ENCODE peak calls at places on chromosomes 12 and 14, in five cellular contexts. G is gastrocnemius medialis, C is HCT116, H is stomach, S is Peyer's patch. K is an unnamed sample.
A peak's percentile ranks its signal among the peaks of the same experiment; 100 is the strongest.

GRCh38 chr14:67285876-67286452 is 44.7 kb downstream of the PALS1 start:
- DNase-seq in G (no peak), H (no peak), C (peak; percentile 39), S (no peak), K (no peak)

GRCh38 chr12:109716092-109716479 is 2.5 kb downstream of the FAM222A start:
- DNase-seq in C (no peak), H (no peak), S (no peak), G (no peak), K (peak; percentile 78)

GRCh38 chr14:88706425-88706824 is 86.3 kb downstream of the EML5 start:
- DNase-seq in C (no peak), H (no peak), G (no peak), S (no peak), K (no peak)

GRCh38 chr14:32417956-32418552 is 89.0 kb downstream of the AKAP6 start:
- DNase-seq in H (peak; percentile 26), G (no peak), S (peak; percentile 65), C (no peak), K (peak; percentile 53)

GRCh38 chr12:18411453-18411852 is 150.1 kb downstream of the PIK3C2G start:
- DNase-seq in C (no peak), S (no peak), G (no peak), H (no peak), K (no peak)

GRCh38 chr12:28059678-28060077 is 87.1 kb upstream of the PTHLH start:
- DNase-seq in G (no peak), C (no peak), H (no peak), S (no peak), K (no peak)

GRCh38 chr12:46944771-46945170 is 119.0 kb upstream of the SLC38A4 start:
- DNase-seq in C (no peak), H (no peak), G (no peak), S (no peak), K (no peak)

GRCh38 chr14:68231832-68232642 is 412.5 kb downstream of the RAD51B start:
- DNase-seq in C (no peak), S (no peak), G (no peak), H (no peak), K (no peak)

GRCh38 chr14:25833341-25834121 is 764.3 kb downstream of the NOVA1 start:
- DNase-seq in G (no peak), H (peak; percentile 27), S (no peak), C (no peak), K (peak; percentile 24)

GRCh38 chr14:99252940-99253868 is 18.8 kb downstream of the BCL11B start:
- DNase-seq in H (no peak), S (peak; percentile 70), C (no peak), G (no peak), K (no peak)

GRCh38 chr12:92403210-92404175 is 257.8 kb upstream of the BTG1 start:
- DNase-seq in H (no peak), S (peak; percentile 82), G (no peak), C (no peak), K (no peak)

GRCh38 chr12:115798309-115798917 is 479.1 kb downstream of the MED13L start:
- DNase-seq in H (no peak), C (no peak), S (no peak), G (no peak), K (no peak)

GRCh38 chr14:40252817-40253447 is 820.7 kb upstream of the FBXO33 start:
- DNase-seq in G (no peak), H (no peak), C (peak; percentile 7), S (no peak), K (no peak)

GRCh38 chr12:111405856-111406473 is at the start of gene SH2B3:
- DNase-seq in H (no peak), S (no peak), C (no peak), G (no peak), K (no peak)

GRCh38 chr14:77076118-77076631 is 21.9 kb upstream of the CIPC start:
- DNase-seq in H (peak; percentile 58), S (peak; percentile 80), C (no peak), G (peak; percentile 87), K (peak; percentile 90)

GRCh38 chr12:43462741-43463140 is 89.3 kb downstream of the ADAMTS20 start:
- DNase-seq in C (no peak), G (no peak), S (no peak), H (no peak), K (no peak)

GRCh38 chr14:43687866-43688265 is 819.2 kb downstream of the FSCB start:
- DNase-seq in S (no peak), C (no peak), G (no peak), H (no peak), K (no peak)

GRCh38 chr14:97848351-97848980 is 1051.3 kb downstream of the VRK1 start:
- DNase-seq in C (no peak), H (no peak), S (no peak), G (no peak), K (no peak)

GRCh38 chr12:75754698-75755097 is 243.3 kb upstream of the KRR1 start:
- DNase-seq in H (no peak), S (no peak), G (no peak), C (no peak), K (no peak)

GRCh38 chr12:24945822-24946221 is 3.1 kb downstream of the BCAT1 start:
- DNase-seq in C (no peak), H (no peak), G (no peak), S (no peak), K (no peak)

GRCh38 chr14:48970995-48971394 is 615.2 kb downstream of the RPS29 start:
- DNase-seq in G (no peak), C (no peak), H (no peak), S (no peak), K (no peak)

GRCh38 chr14:69704319-69704718 is 62.6 kb upstream of the SRSF5 start:
- DNase-seq in S (no peak), H (no peak), C (no peak), G (no peak), K (peak; percentile 12)

GRCh38 chr12:54431911-54432814 is 13.1 kb upstream of the ITGA5 start:
- DNase-seq in S (peak; percentile 74), G (peak; percentile 50), C (no peak), H (peak; percentile 46), K (peak; percentile 90)

GRCh38 chr12:40921563-40922163 is 229.4 kb downstream of the CNTN1 start:
- DNase-seq in C (peak; percentile 12), S (no peak), H (no peak), G (no peak), K (no peak)

GRCh38 chr12:68477256-68477655 is 133.4 kb upstream of the RAP1B start:
- DNase-seq in C (no peak), S (no peak), G (no peak), H (no peak), K (no peak)

GRCh38 chr14:55446127-55446736 is 5.8 kb upstream of the TBPL2 start:
- DNase-seq in C (peak; percentile 76), G (no peak), H (peak; percentile 53), S (peak; percentile 78), K (peak; percentile 84)

GRCh38 chr12:68482660-68483059 is 128.0 kb upstream of the RAP1B start:
- DNase-seq in H (no peak), S (peak; percentile 62), G (no peak), C (no peak), K (no peak)

GRCh38 chr12:123269395-123269892 is 2.2 kb downstream of the CDK2AP1 start:
- DNase-seq in C (no peak), H (peak; percentile 64), G (peak; percentile 33), S (peak; percentile 73), K (peak; percentile 81)

GRCh38 chr12:85657251-85657650 is 179.0 kb downstream of the RASSF9 start:
- DNase-seq in H (no peak), G (no peak), S (no peak), C (no peak), K (no peak)

GRCh38 chr12:23049180-23049579 is 424.2 kb downstream of the ETNK1 start:
- DNase-seq in H (no peak), G (no peak), S (no peak), C (no peak), K (no peak)

GRCh38 chr12:23041774-23042173 is 416.8 kb downstream of the ETNK1 start:
- DNase-seq in G (no peak), C (no peak), S (no peak), H (no peak), K (no peak)

GRCh38 chr12:23039834-23040233 is 414.9 kb downstream of the ETNK1 start:
- DNase-seq in H (no peak), C (no peak), G (no peak), S (no peak), K (no peak)

GRCh38 chr12:23043647-23044046 is 418.7 kb downstream of the ETNK1 start:
- DNase-seq in H (no peak), C (no peak), S (no peak), G (no peak), K (no peak)
- TF ChIP-seq POLR2A in H (no peak), C (no peak), S (no peak), G (no peak), K (no peak)

GRCh38 chr12:27015730-27016076 is 1.5 kb upstream of the TM7SF3 start:
- DNase-seq in C (peak; percentile 56), S (no peak), H (no peak), G (no peak), K (no peak)
- TF ChIP-seq CTCF in C (peak; percentile 48), S (peak; percentile 30), H (no peak), G (no peak), K (peak; percentile 63)

DNA sequence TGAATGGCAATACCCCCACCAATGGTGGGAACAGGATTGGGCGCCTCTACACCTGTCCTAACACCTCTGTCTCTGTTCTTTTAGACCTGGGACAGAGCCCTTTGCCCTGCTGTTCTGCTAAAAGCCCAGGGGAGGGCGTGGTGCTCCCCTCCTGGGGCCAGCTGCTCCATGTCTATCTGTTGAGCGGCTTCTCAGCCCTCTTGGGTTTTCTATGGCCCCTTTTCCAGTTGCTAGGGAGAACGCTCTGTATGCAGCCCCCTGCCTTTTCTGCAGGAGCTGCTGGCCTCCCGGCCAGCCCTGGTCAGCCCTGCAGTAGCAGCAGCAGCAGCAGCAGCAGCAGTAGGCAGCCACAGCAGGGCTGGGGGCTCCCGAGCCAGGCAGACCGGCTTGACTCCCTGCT is 1.2 kb downstream of the RTL1 start:
- DNase-seq in G (no peak), C (peak; percentile 7), H (no peak), S (no peak), K (peak; percentile 14)
- H3K4me1 ChIP-seq in G (no peaks in the 10 kb centered on the region), C (peaks cover 7% of the 10 kb centered on the region), H (peaks cover 5% of the 10 kb centered on the region), S (peaks cover 19% of the 10 kb centered on the region), K (peaks cover 37% of the 10 kb centered on the region)

GRCh38 chr12:132561784-132562156 is 48.6 kb downstream of the LRCOL1 start:
- DNase-seq in H (peak; percentile 36), S (peak; percentile 57), G (no peak), C (no peak), K (no peak)
- TF ChIP-seq POLR2A in H (no peak), S (no peak), G (no peak), C (no peak), K (no peak)

GRCh38 chr14:85414142-85414541 is 115.8 kb upstream of the FLRT2 start:
- DNase-seq in G (no peak), S (no peak), C (no peak), H (no peak), K (no peak)

GRCh38 chr14:85412756-85413155 is 117.2 kb upstream of the FLRT2 start:
- DNase-seq in C (no peak), G (no peak), S (no peak), H (no peak), K (no peak)

GRCh38 chr14:85416771-85417170 is 113.2 kb upstream of the FLRT2 start:
- DNase-seq in S (no peak), H (no peak), C (no peak), G (no peak), K (no peak)

GRCh38 chr14:85417396-85417795 is 112.5 kb upstream of the FLRT2 start:
- DNase-seq in S (no peak), G (no peak), H (no peak), C (no peak), K (no peak)

GRCh38 chr14:85415015-85415712 is 114.8 kb upstream of the FLRT2 start:
- DNase-seq in H (no peak), C (no peak), G (peak; percentile 19), S (no peak), K (peak; percentile 30)
- TF ChIP-seq CTCF in H (no peak), C (no peak), G (no peak), S (no peak), K (no peak)